ENCODE peak calls at places on chromosomes 7 and 10, in seven cellular contexts. R is 8988T, M is HCT116, Z is A549, P is GM04503, E is left colon, Y is C1 segment of cervical spinal cord. I is an unnamed sample.

GRCh38 chr10:79392506-79393176 is 45.4 kb downstream of the PPIF start:
- DNase-seq in R (no peak), M (no peak), Z (no peak), P (no peak), E (no peak), Y (no peak), I (no peak)

GRCh38 chr10:36765777-36766176 is 359.6 kb upstream of the ANKRD30A start:
- DNase-seq in R (no peak), M (no peak), Z (no peak), P (no peak), E (no peak), Y (no peak), I (no peak)

GRCh38 chr7:28114056-28114455 is 66.5 kb downstream of the JAZF1 start:
- DNase-seq in R (no peak), M (no peak), Z (no peak), P (no peak), E (no peak), Y (peak), I (no peak)

GRCh38 chr10:59290448-59290847 is 71.9 kb downstream of the FAM13C start:
- DNase-seq in R (no peak), M (no peak), Z (no peak), P (no peak), E (no peak), Y (no peak), I (no peak)

GRCh38 chr10:15399060-15399661 is 28.1 kb upstream of the FAM171A1 start:
- DNase-seq in R (no peak), M (no peak), Z (no peak), P (no peak), E (no peak), Y (no peak), I (no peak)

GRCh38 chr7:45184326-45185027 is 26.9 kb downstream of the RAMP3 start:
- DNase-seq in R (no peak), M (no peak), Z (no peak), P (no peak), E (no peak), Y (no peak), I (no peak)

GRCh38 chr7:137932881-137933269 is 69.0 kb downstream of the CREB3L2 start:
- DNase-seq in R (no peak), M (no peak), Z (peak), P (peak), E (no peak), Y (no peak), I (no peak)

GRCh38 chr7:128374041-128374440 is 12.6 kb upstream of the PRRT4 start:
- DNase-seq in R (no peak), M (no peak), Z (no peak), P (no peak), E (no peak), Y (no peak), I (no peak)

GRCh38 chr10:22607261-22607660 is 107.1 kb downstream of the PIP4K2A start:
- DNase-seq in R (no peak), M (no peak), Z (no peak), P (no peak), E (no peak), Y (no peak), I (no peak)

GRCh38 chr10:11441151-11441535 is 170.3 kb downstream of the USP6NL start:
- DNase-seq in R (no peak), M (no peak), Z (no peak), P (no peak), E (no peak), Y (no peak), I (no peak)